ENCODE peak calls at places on chromosomes 4 and X, in four cellular contexts. One of them, this sample, is unnamed.

GRCh38 chrX:45352588-45352987 is 151.9 kb upstream of the DIPK2B start:
- DNase-seq in pancreas: no peak
- DNase-seq in CD8-positive, alpha-beta T cell: no peak
- DNase-seq in fibroblast of lung: no peak
- DNase-seq in this sample: no peak

GRCh38 chrX:41718481-41719245 is 5.3 kb upstream of the GPR82 start:
- DNase-seq in pancreas: no peak
- DNase-seq in CD8-positive, alpha-beta T cell: no peak
- DNase-seq in fibroblast of lung: no peak
- DNase-seq in this sample: no peak

GRCh38 chrX:81259008-81259713 is 57.3 kb downstream of the SH3BGRL start:
- DNase-seq in pancreas: no peak
- DNase-seq in CD8-positive, alpha-beta T cell: no peak
- DNase-seq in fibroblast of lung: peak; percentile 82
- DNase-seq in this sample: no peak

GRCh38 chr4:165873298-165874071 is 448 bp downstream of the TLL1 start:
- DNase-seq in pancreas: peak; percentile 44
- DNase-seq in CD8-positive, alpha-beta T cell: no peak
- DNase-seq in fibroblast of lung: peak; percentile 5
- DNase-seq in this sample: no peak

GRCh38 chr4:21469438-21470032 is 479.0 kb downstream of the KCNIP4 start:
- DNase-seq in pancreas: no peak
- DNase-seq in CD8-positive, alpha-beta T cell: no peak
- DNase-seq in fibroblast of lung: peak; percentile 38
- DNase-seq in this sample: no peak

GRCh38 chr4:137274404-137274803 is 257.9 kb downstream of the PCDH18 start:
- DNase-seq in pancreas: no peak
- DNase-seq in CD8-positive, alpha-beta T cell: no peak
- DNase-seq in fibroblast of lung: no peak
- DNase-seq in this sample: no peak

GRCh38 chr4:3322059-3322550 is 29.3 kb downstream of the RGS12 start:
- DNase-seq in pancreas: no peak
- DNase-seq in CD8-positive, alpha-beta T cell: peak; percentile 25
- DNase-seq in fibroblast of lung: peak; percentile 27
- DNase-seq in this sample: no peak

GRCh38 chrX:10156199-10157031 is at the start of gene CLCN4:
- DNase-seq in pancreas: peak; percentile 67
- DNase-seq in CD8-positive, alpha-beta T cell: no peak
- DNase-seq in fibroblast of lung: peak; percentile 25
- DNase-seq in this sample: peak; percentile 70

GRCh38 chrX:36116222-36116621 is 196.7 kb downstream of the CFAP47 start:
- DNase-seq in pancreas: no peak
- DNase-seq in CD8-positive, alpha-beta T cell: no peak
- DNase-seq in fibroblast of lung: no peak
- DNase-seq in this sample: no peak

GRCh38 chr4:98506462-98507132 is 151.8 kb downstream of the TSPAN5 start:
- DNase-seq in pancreas: no peak
- DNase-seq in CD8-positive, alpha-beta T cell: no peak
- DNase-seq in fibroblast of lung: no peak
- DNase-seq in this sample: no peak

GRCh38 chr4:163484906-163485305 is 9.6 kb upstream of the TMA16 start:
- DNase-seq in pancreas: peak; percentile 23
- DNase-seq in CD8-positive, alpha-beta T cell: peak; percentile 67
- DNase-seq in fibroblast of lung: peak; percentile 56
- DNase-seq in this sample: no peak

GRCh38 chr4:142265536-142265935 is 580.6 kb downstream of the INPP4B start:
- DNase-seq in pancreas: peak; percentile 52
- DNase-seq in CD8-positive, alpha-beta T cell: no peak
- DNase-seq in fibroblast of lung: peak; percentile 81
- DNase-seq in this sample: no peak

GRCh38 chrX:140664939-140665338 is 44.6 kb upstream of the LINC00632 start:
- DNase-seq in pancreas: no peak
- DNase-seq in CD8-positive, alpha-beta T cell: no peak
- DNase-seq in fibroblast of lung: peak; percentile 37
- DNase-seq in this sample: no peak

GRCh38 chr4:95732061-95732460 is 107.8 kb upstream of the PDHA2 start:
- DNase-seq in pancreas: no peak
- DNase-seq in CD8-positive, alpha-beta T cell: no peak
- DNase-seq in fibroblast of lung: peak; percentile 5
- DNase-seq in this sample: no peak

GRCh38 chr4:184094532-184095192 is 123.0 kb downstream of the ENPP6 start:
- DNase-seq in pancreas: no peak
- DNase-seq in CD8-positive, alpha-beta T cell: peak; percentile 11
- DNase-seq in fibroblast of lung: no peak
- DNase-seq in this sample: no peak

GRCh38 chr4:26813698-26814097 is 46.9 kb upstream of the STIM2 start:
- DNase-seq in pancreas: no peak
- DNase-seq in CD8-positive, alpha-beta T cell: no peak
- DNase-seq in fibroblast of lung: no peak
- DNase-seq in this sample: no peak

GRCh38 chr4:26812049-26812729 is 48.5 kb upstream of the STIM2 start:
- DNase-seq in pancreas: no peak
- DNase-seq in CD8-positive, alpha-beta T cell: no peak
- DNase-seq in fibroblast of lung: no peak
- DNase-seq in this sample: no peak

GRCh38 chr4:26819026-26819425 is 41.6 kb upstream of the STIM2 start:
- DNase-seq in pancreas: no peak
- DNase-seq in CD8-positive, alpha-beta T cell: no peak
- DNase-seq in fibroblast of lung: no peak
- DNase-seq in this sample: no peak

GRCh38 chr4:26815199-26815598 is 45.4 kb upstream of the STIM2 start:
- DNase-seq in pancreas: no peak
- DNase-seq in CD8-positive, alpha-beta T cell: no peak
- DNase-seq in fibroblast of lung: no peak
- DNase-seq in this sample: no peak

GRCh38 chr4:26815686-26816085 is 45.0 kb upstream of the STIM2 start:
- DNase-seq in pancreas: no peak
- DNase-seq in CD8-positive, alpha-beta T cell: no peak
- DNase-seq in fibroblast of lung: no peak
- DNase-seq in this sample: no peak
- H3K27ac ChIP-seq in pancreas: no peak overlapping the region
- H3K27ac ChIP-seq in CD8-positive, alpha-beta T cell: no peak overlapping the region
- H3K27ac ChIP-seq in fibroblast of lung: no peak overlapping the region
- H3K27ac ChIP-seq in this sample: no peak overlapping the region

GRCh38 chr4:85784348-85784747 is 309.4 kb downstream of the ARHGAP24 start:
- DNase-seq in pancreas: no peak
- DNase-seq in CD8-positive, alpha-beta T cell: no peak
- DNase-seq in fibroblast of lung: no peak
- DNase-seq in this sample: no peak
- H3K27ac ChIP-seq in pancreas: no peak overlapping the region
- H3K27ac ChIP-seq in CD8-positive, alpha-beta T cell: no peak overlapping the region
- H3K27ac ChIP-seq in fibroblast of lung: peak overlapping the region; percentile 42
- H3K27ac ChIP-seq in this sample: no peak overlapping the region

DNA sequence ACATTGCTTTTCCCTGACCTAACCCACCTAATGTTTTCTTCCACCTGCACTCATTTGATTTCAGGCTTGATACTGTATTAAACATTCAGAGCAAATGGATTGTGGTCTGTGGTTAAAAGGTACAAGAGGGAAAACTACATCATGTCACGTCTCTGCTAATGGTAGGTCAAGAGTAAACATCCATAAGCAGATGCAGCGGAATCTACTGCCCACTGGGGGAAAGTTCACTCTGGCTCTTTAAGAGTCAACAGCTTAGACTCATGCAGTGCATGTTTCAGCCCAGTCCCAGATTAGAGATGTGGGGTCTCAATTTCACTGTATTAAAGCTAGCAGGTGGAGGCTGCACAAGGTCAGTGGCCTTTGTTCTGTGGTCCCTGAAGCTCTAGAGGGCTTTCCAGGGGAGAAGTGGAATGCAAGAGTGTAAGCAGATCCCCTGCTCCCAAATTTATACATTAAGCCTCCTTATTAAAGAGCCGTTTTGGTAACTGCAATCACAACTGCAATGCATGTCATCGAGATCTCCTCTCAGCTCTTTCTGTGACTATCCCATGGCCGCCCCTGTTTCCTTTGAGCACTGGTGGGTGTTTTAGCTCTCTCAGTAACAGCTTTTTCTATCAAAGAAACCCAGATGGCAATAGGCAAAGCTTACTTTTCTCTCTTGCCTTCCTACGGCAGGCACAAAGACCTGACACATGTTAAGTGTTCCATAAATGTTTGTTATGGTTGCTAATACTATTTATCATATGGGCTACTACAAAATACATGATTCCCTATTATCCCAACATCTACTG is 53.5 kb downstream of the LDB2 start:
- DNase-seq in pancreas: no peak
- DNase-seq in CD8-positive, alpha-beta T cell: no peak
- DNase-seq in fibroblast of lung: peak; percentile 83
- DNase-seq in this sample: no peak
- H3K27ac ChIP-seq in pancreas: no peak overlapping the region
- H3K27ac ChIP-seq in CD8-positive, alpha-beta T cell: no peak overlapping the region
- H3K27ac ChIP-seq in fibroblast of lung: peak overlapping the region; percentile 42
- H3K27ac ChIP-seq in this sample: no peak overlapping the region

DNA sequence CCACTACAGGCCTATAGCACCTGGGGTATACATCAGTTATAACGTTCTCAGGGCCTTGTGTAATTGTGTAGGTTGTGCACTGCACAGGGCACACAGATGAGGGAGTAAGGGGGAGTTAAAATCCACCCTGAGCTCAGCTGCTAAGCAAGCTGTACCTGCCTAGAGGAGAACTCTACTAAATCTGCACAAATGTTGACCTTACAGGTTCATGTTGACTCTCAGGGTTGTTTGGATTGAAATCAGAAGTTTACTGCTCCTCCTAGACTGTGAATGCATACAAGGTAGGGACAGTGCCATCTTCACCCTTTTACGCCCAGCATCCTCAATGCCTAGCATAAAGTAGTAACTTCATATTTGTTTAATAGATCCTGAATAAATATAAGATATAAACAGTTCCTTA is 89.8 kb downstream of the SMARCA1 start:
- DNase-seq in pancreas: no peak
- DNase-seq in CD8-positive, alpha-beta T cell: no peak
- DNase-seq in fibroblast of lung: no peak
- DNase-seq in this sample: no peak
- H3K27ac ChIP-seq in pancreas: no peak overlapping the region
- H3K27ac ChIP-seq in CD8-positive, alpha-beta T cell: no peak overlapping the region
- H3K27ac ChIP-seq in fibroblast of lung: no peak overlapping the region
- H3K27ac ChIP-seq in this sample: no peak overlapping the region